ENCODE peak calls at places on chromosome 2, in four cellular contexts. M is Calu3, Y is fibroblast of pulmonary artery, K is C1 segment of cervical spinal cord. F is an unnamed sample.

GRCh38 chr2:215003001-215003400 is 135.4 kb downstream of the ABCA12 start:
- DNase-seq in K (no peak), M (no peak), Y (peak), F (peak)

GRCh38 chr2:233853883-233854240 is 473 bp downstream of the HJURP start:
- DNase-seq in M (no peak), Y (no peak), K (no peak), F (no peak)

GRCh38 chr2:36800381-36800780 is 103.9 kb downstream of the VIT start:
- DNase-seq in Y (no peak), M (no peak), K (no peak), F (no peak)

GRCh38 chr2:48567671-48568070 is 37.7 kb downstream of the STON1 start:
- DNase-seq in M (no peak), K (no peak), Y (peak), F (no peak)

GRCh38 chr2:71842744-71843143 is 304.9 kb downstream of the CYP26B1 start:
- DNase-seq in K (no peak), M (no peak), Y (no peak), F (no peak)

GRCh38 chr2:21103274-21103891 is 20.4 kb upstream of the TDRD15 start:
- DNase-seq in Y (no peak), K (no peak), M (no peak), F (no peak)

GRCh38 chr2:177002983-177003382 is 209.6 kb upstream of the HNRNPA3 start:
- DNase-seq in K (no peak), Y (no peak), M (no peak), F (no peak)

GRCh38 chr2:201909348-201909747 is 103.0 kb downstream of the CDK15 start:
- DNase-seq in K (no peak), M (no peak), Y (peak), F (no peak)

GRCh38 chr2:179302764-179303561 is 38.3 kb upstream of the SESTD1 start:
- DNase-seq in M (no peak), K (no peak), Y (peak), F (no peak)

GRCh38 chr2:28322456-28322855 is 70.2 kb upstream of the FOSL2 start:
- DNase-seq in K (no peak), M (no peak), Y (no peak), F (no peak)

GRCh38 chr2:200305797-200306718 is at the start of gene SPATS2L:
- DNase-seq in K (peak), M (peak), Y (peak), F (peak)

GRCh38 chr2:129118296-129118695 is 799.6 kb upstream of the HS6ST1 start:
- DNase-seq in M (no peak), K (no peak), Y (no peak), F (no peak)

GRCh38 chr2:72198532-72199241 is 51.0 kb upstream of the CYP26B1 start:
- DNase-seq in Y (peak), K (no peak), M (no peak), F (no peak)

GRCh38 chr2:233479616-233480489 is 86.7 kb downstream of the USP40 start:
- DNase-seq in M (no peak), K (no peak), Y (no peak), F (peak)

GRCh38 chr2:205759732-205760516 is 77.6 kb downstream of the NRP2 start:
- DNase-seq in Y (no peak), K (no peak), M (no peak), F (no peak)

GRCh38 chr2:140539506-140539905 is 1591.3 kb downstream of the LRP1B start:
- DNase-seq in M (no peak), Y (no peak), K (no peak), F (no peak)

GRCh38 chr2:138213624-138214023 is 249.4 kb downstream of the HNMT start:
- DNase-seq in K (no peak), M (no peak), Y (no peak), F (no peak)

GRCh38 chr2:1556776-1557466 is 143.7 kb downstream of the TPO start:
- DNase-seq in M (peak), Y (peak), K (no peak), F (no peak)

GRCh38 chr2:106547516-106547915 is 60.4 kb downstream of the CD8B2 start:
- DNase-seq in K (no peak), Y (no peak), M (no peak), F (no peak)

GRCh38 chr2:173457366-173457765 is 102.7 kb downstream of the CDCA7 start:
- DNase-seq in M (no peak), K (no peak), Y (no peak), F (no peak)

GRCh38 chr2:222709191-222709891 is 37.9 kb downstream of the MOGAT1 start:
- DNase-seq in K (peak), Y (peak), M (no peak), F (peak)

GRCh38 chr2:132547089-132547687 is 122.8 kb downstream of the LYPD1 start:
- DNase-seq in Y (peak), M (peak), K (peak), F (peak)

GRCh38 chr2:203782262-203782976 is 76.0 kb downstream of the CD28 start:
- DNase-seq in K (peak), M (peak), Y (peak), F (peak)

GRCh38 chr2:63399171-63399570 is 189.1 kb downstream of the WDPCP start:
- DNase-seq in M (no peak), K (no peak), Y (no peak), F (no peak)

GRCh38 chr2:25672500-25673169 is 742 bp downstream of the DTNB start:
- DNase-seq in M (peak), K (peak), Y (peak), F (peak)

GRCh38 chr2:25337891-25338290 is 3.8 kb downstream of the DNMT3A start:
- DNase-seq in K (no peak), M (no peak), Y (no peak), F (no peak)

GRCh38 chr2:23636412-23636811 is 251.4 kb downstream of the KLHL29 start:
- DNase-seq in K (no peak), M (no peak), Y (peak), F (peak)

GRCh38 chr2:70995227-70995729 is 605 bp upstream of the TEX261 start:
- DNase-seq in M (peak), Y (peak), K (no peak), F (peak)

GRCh38 chr2:39875182-39875913 is 96.3 kb upstream of the THUMPD2 start:
- DNase-seq in K (no peak), Y (peak), M (no peak), F (no peak)

GRCh38 chr2:64399521-64399920 is 54.4 kb upstream of the LGALSL start:
- DNase-seq in K (no peak), Y (no peak), M (no peak), F (no peak)

F was measured in iPS-NIHi11.